ENCODE peak calls at places on chromosomes 4 and X, in four cellular contexts. E, Q, V and P are unnamed samples. For H3K27me3, the result is how much of the 10 kb centered on the place peaks cover.

GRCh38 chr4:29970626-29971025 is 749.5 kb upstream of the PCDH7 start:
- DNase-seq in E (peak), Q (no peak), V (no peak), P (no peak)

GRCh38 chr4:11814758-11815157 is 386.1 kb upstream of the HS3ST1 start:
- DNase-seq in Q (no peak), E (no peak), V (no peak), P (no peak)

GRCh38 chrX:107571296-107571998 is 56.9 kb upstream of the PRPS1 start:
- DNase-seq in E (peak), Q (no peak), V (no peak), P (no peak)

GRCh38 chr4:21476753-21477152 is 471.8 kb downstream of the KCNIP4 start:
- DNase-seq in E (no peak), V (no peak), Q (no peak), P (no peak)

GRCh38 chr4:12615822-12616221 is 868.3 kb downstream of the RAB28 start:
- DNase-seq in V (no peak), E (no peak), Q (no peak), P (no peak)

GRCh38 chr4:74364649-74365491 is at the start of gene EREG:
- DNase-seq in Q (peak), E (peak), V (peak), P (no peak)

GRCh38 chrX:151896734-151897474 is 15.8 kb upstream of the MAGEA4 start:
- DNase-seq in E (peak), V (no peak), Q (no peak), P (no peak)

GRCh38 chrX:21487832-21488231 is 113.6 kb downstream of the CNKSR2 start:
- DNase-seq in Q (no peak), E (peak), V (no peak), P (no peak)

GRCh38 chrX:81537723-81538122 is 335.8 kb downstream of the SH3BGRL start:
- DNase-seq in Q (no peak), V (no peak), E (no peak), P (no peak)

GRCh38 chrX:70046978-70047377 is 2.8 kb downstream of the AWAT2 start:
- DNase-seq in E (no peak), Q (no peak), V (no peak), P (no peak)

GRCh38 chrX:49191033-49191871 is 5.1 kb upstream of the PRICKLE3 start:
- DNase-seq in V (peak), E (peak), Q (peak), P (peak)

GRCh38 chr4:1472148-1472797 is 66.0 kb upstream of the NKX1-1 start:
- DNase-seq in V (no peak), Q (no peak), E (no peak), P (no peak)

GRCh38 chrX:150258463-150259430 is 104.4 kb upstream of the MAMLD1 start:
- DNase-seq in V (no peak), Q (no peak), E (peak), P (peak)

GRCh38 chrX:134460005-134460860 is at the start of gene HPRT1:
- DNase-seq in Q (peak), E (peak), V (peak), P (peak)

GRCh38 chrX:153460826-153461225 is 9.6 kb downstream of the HAUS7 start:
- DNase-seq in V (peak), E (peak), Q (peak), P (no peak)

GRCh38 chr4:150033937-150034336 is 44.3 kb upstream of the DCLK2 start:
- DNase-seq in Q (no peak), E (peak), V (peak), P (no peak)

GRCh38 chrX:73943900-73944581 is 359.9 kb upstream of the ZCCHC13 start:
- DNase-seq in V (peak), Q (peak), E (peak), P (peak)

GRCh38 chrX:103517246-103517645 is 2.0 kb downstream of the RAB40A start:
- DNase-seq in Q (no peak), E (peak), V (no peak), P (no peak)

GRCh38 chr4:108303488-108304177 is 134.9 kb upstream of the LEF1 start:
- DNase-seq in V (no peak), Q (no peak), E (peak), P (no peak)

DNA sequence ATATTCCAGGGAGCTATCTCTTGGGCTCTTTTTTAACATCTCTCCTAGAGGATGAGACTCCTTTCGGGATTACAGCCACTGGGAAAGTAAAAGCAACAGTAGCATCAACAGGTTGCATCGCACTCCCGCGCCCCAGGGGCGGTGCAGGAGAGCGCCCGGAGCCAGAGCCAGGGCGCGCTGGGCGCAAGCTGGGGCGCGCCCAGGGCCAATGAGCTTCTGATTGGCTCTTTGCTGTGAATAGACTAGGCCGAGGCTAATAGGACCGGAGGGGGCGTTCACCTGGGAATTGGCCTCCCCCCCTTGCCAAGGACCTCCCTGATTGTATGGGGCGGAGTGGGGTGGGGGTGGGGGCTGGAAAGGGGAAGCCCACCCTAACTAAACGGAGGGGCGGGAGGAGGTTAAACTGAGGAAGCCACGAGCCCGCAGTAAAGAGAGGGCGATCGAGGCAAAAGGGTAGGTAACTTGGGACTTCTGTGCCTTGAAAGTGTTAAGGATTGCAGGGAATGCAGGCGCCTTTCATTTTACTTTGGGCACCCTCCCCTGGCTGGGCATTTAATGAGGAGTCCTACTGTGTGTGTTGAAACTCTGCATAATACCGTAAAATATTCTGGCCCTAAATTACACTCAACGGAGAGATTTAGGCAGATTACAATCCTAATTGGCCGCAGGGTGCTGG is 1.1 kb upstream of the ATOH1 start:
- DNase-seq in E (no peak), V (peak), Q (no peak), P (no peak)
- H3K27me3 ChIP-seq in E (under half), V (under half), Q (half or more), P (half or more)

GRCh38 chr4:57109847-57110634 is at the start of gene IGFBP7:
- DNase-seq in V (peak), E (peak), Q (peak), P (no peak)
- H3K27ac ChIP-seq in V (peak), E (peak), Q (peak), P (peak)

DNA sequence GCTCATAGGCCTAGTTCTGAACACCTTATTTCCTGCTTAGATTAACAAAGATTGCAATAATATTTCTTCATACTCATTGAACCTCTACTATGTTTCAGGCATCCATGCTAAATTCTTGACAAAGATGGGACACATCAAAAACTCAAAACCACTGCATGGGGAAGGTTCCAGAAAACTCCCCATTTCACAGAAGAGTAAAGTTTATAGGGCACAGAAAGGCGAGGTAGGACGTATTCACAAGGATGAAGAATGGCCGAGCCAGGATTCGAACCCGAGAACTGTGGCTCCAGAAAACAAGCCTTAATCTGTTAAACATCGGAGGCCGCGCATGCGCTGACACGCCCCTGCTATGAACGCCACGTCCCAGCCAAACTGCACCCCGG is 688 bp downstream of the UXT start:
- DNase-seq in E (no peak), Q (no peak), V (no peak), P (no peak)
- H3K27me3 ChIP-seq in E (under half), Q (under half), V (under half), P (under half)

GRCh38 chr4:106495498-106495897 is 126.9 kb upstream of the GIMD1 start:
- DNase-seq in E (peak), V (no peak), Q (no peak), P (no peak)
- H3K27ac ChIP-seq in E (no peak), V (no peak), Q (no peak), P (no peak)